ENCODE peak calls at places on chromosomes 11 and 22, in six cellular contexts. E is GM12878, N is WTC11, A is HepG2, S is H1, K is K562. P is an unnamed sample.

GRCh38 chr22:41752011-41752975 is 48.2 kb upstream of the CCDC134 start:
- DNase-seq in E (peak), N (no peak), A (peak), S (no peak), K (no peak), P (no peak)

GRCh38 chr11:103958475-103959215 is 77.8 kb upstream of the DDI1 start:
- DNase-seq in E (peak), N (no peak), A (no peak), S (no peak), K (no peak), P (no peak)

GRCh38 chr11:124424384-124424921 is at the start of gene OR8B4:
- DNase-seq in E (no peak), N (no peak), A (no peak), S (no peak), K (no peak), P (no peak)

GRCh38 chr11:127182586-127183203 is 182.1 kb upstream of the KIRREL3 start:
- DNase-seq in E (no peak), N (no peak), A (no peak), S (no peak), K (no peak), P (no peak)

GRCh38 chr22:34410111-34410510 is 489.8 kb upstream of the LARGE1 start:
- DNase-seq in E (no peak), N (no peak), A (no peak), S (no peak), K (no peak), P (no peak)

GRCh38 chr11:68481579-68482240 is 21.2 kb downstream of the PPP6R3 start:
- DNase-seq in E (no peak), N (no peak), A (no peak), S (no peak), K (no peak), P (no peak)

GRCh38 chr11:129950319-129951034 is 52.2 kb downstream of the PRDM10 start:
- DNase-seq in E (no peak), N (no peak), A (no peak), S (no peak), K (peak), P (no peak)

GRCh38 chr22:41873391-41873790 is 40.5 kb downstream of the SREBF2 start:
- DNase-seq in E (no peak), N (no peak), A (no peak), S (no peak), K (no peak), P (no peak)

GRCh38 chr22:32823024-32823730 is 21.7 kb downstream of the TIMP3 start:
- DNase-seq in E (no peak), N (peak), A (peak), S (peak), K (peak), P (peak)

DNA sequence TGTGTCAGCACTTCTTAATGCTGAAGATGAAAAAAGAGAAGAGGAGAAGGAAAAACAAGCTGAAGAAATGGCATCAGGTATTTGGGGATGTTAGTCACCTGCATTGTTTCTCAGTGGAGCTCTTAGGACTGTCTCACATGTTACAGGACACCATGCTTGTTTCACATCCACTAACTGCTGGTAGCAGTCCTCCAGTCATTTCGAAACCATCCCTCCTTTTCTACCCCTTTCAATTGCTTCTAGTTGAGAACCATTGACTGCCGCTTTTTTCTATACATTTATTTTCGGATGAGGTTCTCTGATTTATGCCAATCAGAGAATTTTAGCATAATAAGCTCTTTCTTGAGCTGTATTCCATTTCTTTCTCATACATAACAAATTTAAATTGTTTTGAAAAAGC is 21.5 kb downstream of the BIRC2 start:
- DNase-seq in E (peak), N (no peak), A (no peak), S (no peak), K (no peak), P (no peak)
- TF ChIP-seq SP1 in E (no peak), N (no peak), A (no peak), S (no peak), K (no peak), P (no peak)

GRCh38 chr11:34308821-34309585 is 48.8 kb downstream of the ABTB2 start:
- DNase-seq in E (no peak), N (no peak), A (peak), S (no peak), K (no peak), P (no peak)
- TF ChIP-seq CTCF in E (no peak), N (no peak), A (peak), S (no peak), K (no peak), P (no peak)

GRCh38 chr11:119368121-119369034 is 13.1 kb downstream of the USP2 start:
- DNase-seq in E (no peak), N (no peak), A (peak), S (no peak), K (peak), P (no peak)
- TF ChIP-seq MAX in E (no peak), N (no peak), A (peak), S (no peak), K (no peak), P (no peak)

DNA sequence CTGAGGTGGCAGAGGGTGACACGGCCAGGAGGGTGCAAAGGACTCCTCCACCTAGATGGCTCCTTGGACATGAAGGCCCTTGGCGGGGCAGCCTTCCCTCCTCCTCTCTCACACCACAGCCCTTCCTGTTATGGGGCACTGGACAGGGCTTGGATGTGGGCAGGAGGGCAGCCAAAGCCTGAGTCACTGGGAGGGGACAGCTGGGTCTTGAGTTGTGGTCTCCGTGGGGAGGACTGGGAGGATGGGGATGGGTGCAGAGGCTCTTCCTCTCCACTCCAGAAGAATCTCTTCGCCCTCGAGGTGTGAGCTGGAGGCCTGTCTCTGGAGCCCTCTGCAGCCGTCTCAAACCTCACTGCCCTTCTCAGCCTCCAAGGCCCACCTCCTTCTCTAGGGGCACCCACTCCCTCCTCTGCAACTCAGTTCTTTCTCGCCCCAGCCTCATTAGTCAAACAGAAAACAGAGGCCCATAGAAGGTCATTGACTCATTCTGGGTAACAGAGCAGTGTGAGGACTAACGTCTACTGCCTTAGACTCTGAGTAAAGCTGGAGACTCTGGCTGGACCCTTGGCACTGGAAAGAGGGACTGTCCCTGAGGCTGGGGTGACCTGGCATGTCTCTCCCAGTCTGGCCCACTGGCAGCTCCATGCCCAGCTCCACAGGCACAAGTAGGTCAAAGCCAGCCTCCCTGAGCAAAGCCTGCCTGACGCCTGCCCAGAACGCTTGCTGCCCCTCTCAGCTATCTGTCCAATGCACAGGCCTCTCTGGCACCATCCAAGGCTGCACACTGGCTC is 47.5 kb upstream of the CDON start:
- DNase-seq in E (no peak), N (no peak), A (no peak), S (no peak), K (no peak), P (no peak)
- TF ChIP-seq SP1 in E (no peak), N (no peak), A (no peak), S (no peak), K (no peak), P (no peak)

GRCh38 chr11:44950036-44950624 is 553 bp downstream of the TP53I11 start:
- DNase-seq in E (no peak), N (peak), A (no peak), S (no peak), K (peak), P (no peak)

GRCh38 chr11:44949160-44950035 is 1.3 kb downstream of the TP53I11 start:
- DNase-seq in E (no peak), N (peak), A (no peak), S (no peak), K (peak), P (no peak)

GRCh38 chr11:44952500-44953260 is 2.0 kb upstream of the TP53I11 start:
- DNase-seq in E (no peak), N (no peak), A (no peak), S (no peak), K (no peak), P (no peak)

GRCh38 chr11:44952082-44952481 is 1.4 kb upstream of the TP53I11 start:
- DNase-seq in E (no peak), N (no peak), A (peak), S (no peak), K (no peak), P (no peak)

DNA sequence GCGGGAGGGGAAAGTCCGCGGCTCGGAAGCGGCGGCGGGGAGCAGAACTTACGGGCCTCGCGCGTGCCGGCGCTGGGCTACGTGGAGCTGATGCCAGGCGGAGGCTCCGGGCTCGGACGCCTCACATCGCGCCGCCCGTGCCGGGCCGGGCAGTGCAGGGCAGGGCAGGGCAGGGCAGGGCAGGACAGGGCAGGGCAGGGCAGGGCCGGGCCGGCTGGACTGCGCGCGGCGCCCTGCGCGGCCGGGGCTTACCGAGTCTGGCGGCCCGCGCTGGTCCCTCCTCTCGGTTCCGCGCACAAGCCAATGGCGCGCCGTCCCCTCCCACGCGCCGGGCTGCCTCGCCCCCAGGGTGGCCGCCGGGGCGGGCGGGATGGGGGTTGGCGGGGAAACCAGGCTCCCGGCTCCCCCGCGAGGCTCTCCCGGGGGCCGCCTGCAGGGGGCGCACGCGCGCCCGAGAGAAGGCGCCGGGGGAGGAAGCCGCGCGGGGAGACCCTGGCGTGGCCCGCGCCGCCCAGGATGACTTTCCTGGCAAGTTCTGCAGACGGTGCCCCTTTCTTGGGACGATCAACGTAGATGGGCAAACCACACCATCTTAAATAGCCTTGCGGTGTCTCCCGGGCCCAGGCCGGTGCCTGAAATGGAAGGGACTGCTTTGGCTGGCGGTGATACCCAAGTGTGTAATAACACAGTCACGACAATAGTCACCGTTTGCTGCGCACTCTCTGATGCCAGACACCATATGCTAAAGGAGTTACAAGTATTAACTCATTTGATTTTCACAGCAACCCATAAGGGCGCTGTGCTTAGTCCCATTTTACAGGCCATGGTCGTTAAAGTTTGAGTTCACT is at the start of gene TP53I11:
- DNase-seq in E (no peak), N (peak), A (no peak), S (no peak), K (peak), P (peak)
- TF ChIP-seq CTCF in E (peak), N (peak), A (no peak), S (no peak), K (peak), P (peak)

GRCh38 chr11:67445515-67445914 is 2.2 kb upstream of the CORO1B start:
- DNase-seq in E (no peak), N (no peak), A (no peak), S (no peak), K (no peak), P (no peak)

GRCh38 chr11:67441082-67441683 is 2.1 kb downstream of the CORO1B start:
- DNase-seq in E (no peak), N (no peak), A (no peak), S (no peak), K (no peak), P (no peak)

GRCh38 chr11:67440229-67441081 is 2.8 kb downstream of the CORO1B start:
- DNase-seq in E (no peak), N (no peak), A (no peak), S (no peak), K (no peak), P (no peak)

GRCh38 chr11:67441731-67442401 is 1.4 kb downstream of the CORO1B start:
- DNase-seq in E (no peak), N (no peak), A (no peak), S (no peak), K (no peak), P (no peak)

DNA sequence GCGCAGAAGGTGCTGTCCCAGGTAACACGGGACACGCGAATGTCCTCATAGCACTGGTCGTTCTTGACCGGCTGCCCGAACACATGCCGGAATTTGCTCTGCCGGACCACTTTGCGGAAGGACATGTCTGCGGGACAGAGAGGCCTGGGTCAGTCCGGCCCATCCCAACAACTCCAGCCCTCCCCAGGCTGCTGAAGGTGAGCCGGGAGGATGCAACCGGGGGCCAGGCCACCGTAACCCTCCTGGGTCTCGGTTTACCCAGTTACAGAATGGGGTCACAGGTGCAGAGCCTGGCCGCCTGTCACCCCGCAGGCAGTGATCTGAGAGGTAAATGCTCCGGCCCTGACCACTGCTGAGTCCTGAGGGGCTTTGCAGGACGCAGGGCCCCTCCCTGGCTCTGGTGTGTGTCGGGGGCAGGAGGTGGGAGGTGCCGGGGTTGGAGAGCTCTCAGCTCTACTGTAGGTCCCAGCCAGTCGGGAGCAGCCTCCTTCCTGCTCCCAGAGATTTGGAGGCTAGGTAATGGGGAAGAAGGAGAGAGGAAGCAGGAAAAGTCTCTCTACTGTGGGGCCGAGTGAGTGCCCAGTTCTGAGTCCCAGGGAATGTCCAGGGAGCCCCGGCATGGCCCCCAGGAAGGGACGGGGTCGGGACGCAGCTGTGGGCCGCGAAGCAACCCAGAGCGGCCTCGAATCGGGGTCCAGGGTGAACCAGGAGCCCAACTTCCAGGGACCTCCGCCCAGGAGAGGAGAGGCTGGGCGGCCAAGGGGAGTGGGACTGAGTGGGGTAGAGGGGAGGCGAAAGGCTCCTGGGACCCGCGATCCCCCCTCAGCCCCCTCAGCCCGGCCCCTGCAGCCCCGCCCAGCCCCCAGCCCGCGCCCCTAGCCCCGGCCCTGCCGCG is 525 bp downstream of the CORO1B start:
- DNase-seq in E (no peak), N (no peak), A (no peak), S (no peak), K (peak), P (no peak)
- TF ChIP-seq MAX in E (no peak), N (no peak), A (no peak), S (no peak), K (no peak), P (no peak)

GRCh38 chr11:3837793-3838192 is 3.0 kb downstream of the RHOG start:
- DNase-seq in E (no peak), N (no peak), A (no peak), S (no peak), K (no peak), P (no peak)

GRCh38 chr11:3835752-3836151 is 5.0 kb downstream of the RHOG start:
- DNase-seq in E (no peak), N (no peak), A (no peak), S (no peak), K (no peak), P (no peak)

GRCh38 chr11:3838504-3838903 is 2.3 kb downstream of the RHOG start:
- DNase-seq in E (no peak), N (no peak), A (no peak), S (no peak), K (no peak), P (no peak)

GRCh38 chr11:3835100-3835485 is 5.7 kb downstream of the RHOG start:
- DNase-seq in E (no peak), N (no peak), A (no peak), S (no peak), K (no peak), P (no peak)

DNA sequence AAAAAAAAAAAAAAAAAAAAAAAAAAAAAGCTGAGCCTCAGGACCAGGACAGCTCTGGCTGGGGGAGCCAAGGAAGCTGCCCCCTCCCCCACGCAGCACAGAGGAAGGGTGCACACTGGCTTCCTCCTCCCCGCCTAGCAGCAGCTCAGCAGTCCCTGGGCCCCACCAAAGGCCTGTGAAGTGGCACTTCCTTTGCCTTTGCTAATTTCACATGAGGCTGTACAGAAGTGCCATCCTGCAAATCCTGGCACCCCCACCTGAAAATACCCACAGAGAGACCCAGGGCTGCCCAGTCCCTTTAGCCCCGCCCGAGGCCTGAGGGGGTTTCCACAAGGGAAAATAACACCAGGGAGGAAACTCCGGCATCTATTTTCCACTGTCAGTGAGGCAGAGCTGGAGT is 3.9 kb downstream of the RHOG start:
- DNase-seq in E (no peak), N (no peak), A (no peak), S (no peak), K (no peak), P (no peak)
- TF ChIP-seq SP1 in E (no peak), N (no peak), A (no peak), S (no peak), K (no peak), P (no peak)

DNA sequence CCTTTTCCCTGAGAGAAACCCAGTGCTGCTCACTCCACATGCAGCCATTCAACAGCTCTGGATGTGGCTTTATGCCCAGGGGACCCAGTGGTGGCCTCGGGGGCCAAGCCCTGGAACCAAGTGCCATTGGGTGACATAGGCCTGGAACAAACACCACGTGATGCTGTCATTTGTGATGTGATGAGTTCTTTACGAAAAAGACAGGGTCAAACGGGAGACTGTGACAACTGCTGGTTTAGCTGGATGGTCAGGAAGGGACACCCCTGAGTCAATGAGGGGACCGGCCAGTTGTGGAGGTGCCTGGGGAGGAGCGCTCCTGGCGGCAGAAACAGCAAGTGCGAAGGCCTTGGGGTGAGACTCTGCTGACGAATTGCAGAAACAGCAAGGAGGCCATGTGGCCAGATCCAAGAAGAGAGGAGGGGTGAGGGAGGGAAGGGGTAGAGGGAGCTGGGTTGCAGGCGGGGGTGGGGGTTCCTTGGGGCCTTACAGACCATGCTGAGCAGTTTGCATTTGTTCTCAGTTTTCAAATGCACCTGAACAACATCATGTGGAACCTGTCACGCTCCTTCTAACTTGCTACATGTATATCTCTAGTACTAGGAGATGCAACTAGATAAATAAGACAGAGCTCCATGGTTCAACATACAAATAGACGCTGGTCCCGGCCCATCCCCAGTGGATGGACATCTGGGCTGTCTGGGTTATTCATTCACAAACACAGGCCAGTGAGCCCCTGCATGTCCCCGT is 56.1 kb downstream of the IGLL5 start:
- DNase-seq in E (no peak), N (peak), A (no peak), S (no peak), K (peak), P (no peak)
- TF ChIP-seq CTCF in E (peak), N (no peak), A (no peak), S (peak), K (no peak), P (no peak)

P was measured in HCT116.